ENCODE peak calls at places on chromosome 17, in four cellular contexts. One of them, this sample, is unnamed.

GRCh38 chr17:43403846-43404245 is 5.1 kb downstream of the ARL4D start:
- DNase-seq in IMR-90: no peak
- DNase-seq in H9: no peak
- DNase-seq in H1: no peak
- DNase-seq in this sample: peak

GRCh38 chr17:39800540-39800939 is 62.8 kb downstream of the GRB7 start:
- DNase-seq in IMR-90: no peak
- DNase-seq in H9: no peak
- DNase-seq in H1: no peak
- DNase-seq in this sample: no peak

GRCh38 chr17:62692721-62693431 is 65.4 kb downstream of the MRC2 start:
- DNase-seq in IMR-90: no peak
- DNase-seq in H9: peak
- DNase-seq in H1: no peak
- DNase-seq in this sample: peak

GRCh38 chr17:57750109-57750845 is 5.2 kb upstream of the CCDC182 start:
- DNase-seq in IMR-90: no peak
- DNase-seq in H9: no peak
- DNase-seq in H1: no peak
- DNase-seq in this sample: peak

GRCh38 chr17:34249497-34249877 is 5.6 kb upstream of the CCL2 start:
- DNase-seq in IMR-90: no peak
- DNase-seq in H9: no peak
- DNase-seq in H1: no peak
- DNase-seq in this sample: no peak

GRCh38 chr17:79779088-79779529 is 1.2 kb downstream of the CBX2 start:
- DNase-seq in IMR-90: no peak
- DNase-seq in H9: no peak
- DNase-seq in H1: no peak
- DNase-seq in this sample: peak

GRCh38 chr17:70810609-70811008 is 641.3 kb downstream of the KCNJ2 start:
- DNase-seq in IMR-90: peak
- DNase-seq in H9: no peak
- DNase-seq in H1: no peak
- DNase-seq in this sample: no peak

GRCh38 chr17:8499171-8499570 is 63.5 kb downstream of the NDEL1 start:
- DNase-seq in IMR-90: no peak
- DNase-seq in H9: no peak
- DNase-seq in H1: no peak
- DNase-seq in this sample: no peak

GRCh38 chr17:27846042-27846655 is 45.8 kb upstream of the NOS2 start:
- DNase-seq in IMR-90: no peak
- DNase-seq in H9: no peak
- DNase-seq in H1: no peak
- DNase-seq in this sample: no peak

DNA sequence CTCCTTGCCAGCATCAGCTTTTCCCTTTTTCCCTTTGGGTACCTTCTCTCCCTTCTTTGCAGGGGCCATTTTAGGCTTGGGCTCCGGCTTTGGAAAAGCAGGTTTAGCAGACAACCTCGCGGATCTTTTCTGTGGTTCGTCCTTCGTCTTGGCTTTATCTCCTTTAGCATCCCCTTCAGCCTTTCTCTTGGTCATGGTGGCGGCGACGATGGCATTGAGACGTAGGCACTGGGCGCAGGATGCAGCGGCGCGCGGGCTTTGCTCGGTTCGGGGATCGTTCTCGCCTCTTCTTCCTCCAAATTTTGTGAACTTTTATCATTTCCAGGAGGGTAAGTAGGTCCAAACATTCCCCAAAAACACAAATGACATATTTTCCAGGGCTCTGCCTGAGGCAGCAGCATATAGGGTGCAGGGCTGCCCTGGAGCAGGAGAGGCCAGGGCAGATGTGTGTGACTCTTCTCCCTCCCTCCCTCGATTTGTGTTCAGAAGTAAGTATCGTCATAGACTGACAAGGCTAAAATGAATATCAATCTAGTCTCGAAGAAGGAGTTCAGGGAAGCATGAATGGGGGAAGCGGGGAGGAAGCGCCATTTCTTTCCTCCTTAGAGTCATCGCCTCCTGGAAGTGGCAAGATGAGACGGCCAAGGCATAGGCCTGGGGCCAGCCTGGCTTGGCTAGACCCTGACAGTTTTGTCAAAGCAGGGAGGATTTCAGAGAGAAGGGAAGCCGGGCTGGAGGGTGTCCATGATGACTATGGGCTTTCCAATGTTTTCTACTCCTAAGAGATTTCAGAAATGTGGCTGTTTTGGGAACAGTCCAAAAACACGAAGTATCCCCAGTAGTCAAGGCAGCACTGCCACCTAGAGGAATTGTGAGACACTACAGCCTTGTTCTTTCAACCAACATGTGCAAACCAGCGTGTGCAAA is 13.2 kb downstream of the CHCT1 start:
- DNase-seq in IMR-90: peak
- DNase-seq in H9: peak
- DNase-seq in H1: no peak
- DNase-seq in this sample: peak
- H3K4me2 ChIP-seq in IMR-90: peak
- H3K4me2 ChIP-seq in H9: no peak
- H3K4me2 ChIP-seq in H1: peak
- H3K4me2 ChIP-seq in this sample: no peak

DNA sequence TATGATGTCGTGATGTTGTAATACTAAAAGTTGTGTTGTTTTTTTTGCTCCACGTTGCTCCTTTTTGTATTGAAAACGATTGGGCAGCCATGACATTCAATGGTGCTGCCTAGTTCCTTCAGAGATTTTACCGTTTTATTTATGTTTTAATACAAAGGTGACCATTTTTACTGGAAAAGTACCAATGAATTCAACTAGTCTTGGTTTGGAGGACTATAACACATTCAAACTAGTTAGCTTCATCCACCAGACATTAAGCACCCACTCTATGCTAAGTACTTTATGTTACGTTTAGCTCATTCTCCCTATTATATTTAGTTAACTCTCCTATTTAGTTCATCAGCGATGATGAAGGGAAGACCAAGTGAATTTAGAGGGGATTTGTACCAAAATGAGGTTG is 116.6 kb upstream of the TBX2 start:
- DNase-seq in IMR-90: no peak
- DNase-seq in H9: no peak
- DNase-seq in H1: no peak
- DNase-seq in this sample: no peak
- H4K5ac ChIP-seq in IMR-90: no peak
- H4K5ac ChIP-seq in H9: no peak
- H4K5ac ChIP-seq in H1: no peak
- H4K5ac ChIP-seq in this sample: no peak

DNA sequence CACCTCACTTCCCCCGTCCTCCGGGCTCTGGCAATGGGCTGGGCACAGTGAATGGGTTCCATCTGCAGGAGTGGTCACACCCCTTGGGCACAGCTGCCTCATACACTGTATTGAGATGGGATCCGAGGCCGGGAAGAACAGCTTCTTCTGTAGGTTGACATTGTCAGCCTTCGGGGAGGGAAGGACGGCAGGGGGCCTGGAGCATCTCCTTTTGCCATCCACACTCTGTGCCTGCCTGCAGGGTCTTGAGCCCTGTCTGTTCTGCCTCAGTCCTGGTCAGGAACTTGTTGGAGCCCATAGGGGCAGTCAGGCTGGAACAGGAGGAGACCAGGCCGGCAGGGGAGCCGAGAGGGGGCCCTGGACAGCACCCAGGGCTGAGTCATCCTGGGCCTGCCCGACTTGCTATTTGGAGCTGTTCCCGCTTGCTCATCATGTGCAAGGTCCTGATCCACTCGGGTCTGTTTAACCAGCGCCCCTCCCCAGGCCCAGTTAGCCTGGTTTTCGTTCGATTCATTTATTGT is 286.8 kb downstream of the SEC14L1 start:
- DNase-seq in IMR-90: peak
- DNase-seq in H9: no peak
- DNase-seq in H1: no peak
- DNase-seq in this sample: no peak
- H3K4me2 ChIP-seq in IMR-90: peak
- H3K4me2 ChIP-seq in H9: no peak
- H3K4me2 ChIP-seq in H1: no peak
- H3K4me2 ChIP-seq in this sample: no peak

GRCh38 chr17:18280239-18280638 is 19.8 kb downstream of the MIEF2 start:
- DNase-seq in IMR-90: no peak
- DNase-seq in H9: no peak
- DNase-seq in H1: no peak
- DNase-seq in this sample: no peak
- H4K5ac ChIP-seq in IMR-90: no peak
- H4K5ac ChIP-seq in H9: no peak
- H4K5ac ChIP-seq in H1: no peak
- H4K5ac ChIP-seq in this sample: no peak

This sample was measured in mesendoderm.